ENCODE peak calls at places on chromosome 13, in seven cellular contexts. M, Z, I, L, Y, P and J are unnamed samples.

GRCh38 chr13:105410602-105411001 is 1124.9 kb downstream of the EFNB2 start:
- DNase-seq in I (peak; percentile 1), P (no peak), L (no peak), M (peak; percentile 60), Y (peak; percentile 35), Z (peak; percentile 41), J (peak; percentile 47)

GRCh38 chr13:35720690-35721554 is 244.4 kb upstream of the MAB21L1 start:
- DNase-seq in L (no peak), Z (peak; percentile 61), I (peak; percentile 57), Y (peak; percentile 49), M (peak; percentile 61), P (no peak), J (peak; percentile 76)

GRCh38 chr13:114002771-114003321 is 29.0 kb upstream of the C13orf46 start:
- DNase-seq in M (no peak), Y (no peak), L (no peak), P (no peak), I (no peak), Z (no peak), J (no peak)

GRCh38 chr13:32791545-32792172 is 205.4 kb downstream of the PDS5B start:
- DNase-seq in L (no peak), I (no peak), P (no peak), M (no peak), Y (peak; percentile 26), Z (peak; percentile 9), J (peak; percentile 66)

GRCh38 chr13:113083402-113084061 is 22.1 kb upstream of the F7 start:
- DNase-seq in P (no peak), L (no peak), Y (no peak), Z (peak; percentile 69), M (no peak), I (peak; percentile 72), J (no peak)

GRCh38 chr13:50915562-50915961 is 6.0 kb downstream of the RNASEH2B start:
- DNase-seq in M (no peak), L (no peak), I (no peak), P (no peak), Y (peak; percentile 34), Z (no peak), J (no peak)

GRCh38 chr13:106917673-106918652 is 350.0 kb upstream of the ARGLU1 start:
- DNase-seq in P (no peak), I (peak; percentile 54), Y (peak; percentile 79), M (peak; percentile 77), L (peak; percentile 0), Z (peak; percentile 57), J (peak; percentile 87)

GRCh38 chr13:64471916-64472315 is 2758.2 kb downstream of the PCDH9 start:
- DNase-seq in L (no peak), M (no peak), Z (peak; percentile 30), I (peak; percentile 81), Y (no peak), P (peak; percentile 9), J (peak; percentile 39)

GRCh38 chr13:113049521-113049941 is 56.1 kb upstream of the F7 start:
- DNase-seq in Y (no peak), Z (no peak), L (no peak), M (no peak), P (no peak), I (peak; percentile 13), J (no peak)

GRCh38 chr13:51942189-51942588 is 69.1 kb downstream of the ATP7B start:
- DNase-seq in Y (no peak), I (no peak), M (no peak), Z (no peak), L (no peak), P (no peak), J (peak; percentile 88)

GRCh38 chr13:49635599-49636433 is 7.5 kb downstream of the ARL11 start:
- DNase-seq in I (peak; percentile 67), M (no peak), P (no peak), L (no peak), Z (peak; percentile 72), Y (peak; percentile 20), J (no peak)

GRCh38 chr13:99226493-99226892 is 25.8 kb downstream of the UBAC2 start:
- DNase-seq in Z (peak; percentile 49), Y (no peak), L (no peak), M (no peak), I (peak; percentile 20), P (no peak), J (no peak)

GRCh38 chr13:46683879-46684278 is 113.1 kb downstream of the ESD start:
- DNase-seq in P (no peak), I (no peak), M (no peak), Z (peak; percentile 61), L (no peak), Y (no peak), J (no peak)

GRCh38 chr13:28532226-28533048 is 37.5 kb upstream of the FLT1 start:
- DNase-seq in I (no peak), M (no peak), Z (no peak), L (no peak), P (no peak), Y (peak; percentile 25), J (no peak)

GRCh38 chr13:58704953-58705352 is 1073.4 kb downstream of the PCDH17 start:
- DNase-seq in P (no peak), L (no peak), Y (no peak), Z (no peak), I (no peak), M (no peak), J (no peak)

GRCh38 chr13:110560606-110561334 is 752 bp downstream of the RAB20 start:
- DNase-seq in Z (no peak), I (peak; percentile 47), M (peak; percentile 58), L (no peak), Y (no peak), P (no peak), J (peak; percentile 80)